ENCODE peak calls at places on chromosome 6, in five cellular contexts. L is prostate gland, O is HAP-1, M is tibial artery, Q is cardiac muscle cell. A is an unnamed sample. For H3K4me1 and H3K36me3, the result is how much of the 10 kb centered on the place peaks cover.

GRCh38 chr6:134640229-134640628 is 309.7 kb downstream of the ALDH8A1 start:
- DNase-seq in M (no peak), Q (no peak), L (no peak), O (no peak), A (no peak)

GRCh38 chr6:41602422-41602743 is 35.9 kb upstream of the MDFI start:
- DNase-seq in M (no peak), Q (no peak), L (no peak), O (no peak), A (no peak)

GRCh38 chr6:128848169-128848935 is 34.6 kb upstream of the LAMA2 start:
- DNase-seq in L (no peak), M (no peak), Q (peak), O (peak), A (no peak)

GRCh38 chr6:109242923-109243322 is 139.3 kb downstream of the CD164 start:
- DNase-seq in M (no peak), L (no peak), Q (no peak), O (no peak), A (no peak)

GRCh38 chr6:113591896-113592827 is 265.0 kb upstream of the MARCKS start:
- DNase-seq in O (peak), M (no peak), Q (peak), L (peak), A (no peak)

GRCh38 chr6:119533603-119534279 is 184.2 kb upstream of the MAN1A1 start:
- DNase-seq in O (no peak), L (no peak), M (no peak), Q (peak), A (no peak)

GRCh38 chr6:44180406-44180805 is 21.8 kb downstream of the CAPN11 start:
- DNase-seq in M (no peak), O (no peak), L (no peak), Q (no peak), A (no peak)

GRCh38 chr6:15663057-15663638 is 320 bp upstream of the DTNBP1 start:
- DNase-seq in L (no peak), Q (peak), M (peak), O (no peak), A (peak)

GRCh38 chr6:149275621-149276020 is 41.9 kb upstream of the TAB2 start:
- DNase-seq in M (no peak), L (no peak), Q (no peak), O (no peak), A (no peak)

GRCh38 chr6:142384455-142385332 is 82.9 kb downstream of the ADGRG6 start:
- DNase-seq in O (no peak), Q (no peak), L (no peak), M (no peak), A (no peak)

GRCh38 chr6:137869781-137870180 is 2.7 kb downstream of the TNFAIP3 start:
- DNase-seq in M (no peak), Q (no peak), L (no peak), O (no peak), A (no peak)

GRCh38 chr6:3390698-3391097 is 66.2 kb downstream of the SLC22A23 start:
- DNase-seq in O (no peak), Q (peak), L (peak), M (peak), A (peak)

GRCh38 chr6:82951389-82951788 is 114.3 kb downstream of the UBE3D start:
- DNase-seq in Q (no peak), M (no peak), O (no peak), L (no peak), A (peak)

GRCh38 chr6:27541212-27541931 is 68.5 kb upstream of the ZNF184 start:
- DNase-seq in Q (no peak), O (peak), L (no peak), M (no peak), A (no peak)

DNA sequence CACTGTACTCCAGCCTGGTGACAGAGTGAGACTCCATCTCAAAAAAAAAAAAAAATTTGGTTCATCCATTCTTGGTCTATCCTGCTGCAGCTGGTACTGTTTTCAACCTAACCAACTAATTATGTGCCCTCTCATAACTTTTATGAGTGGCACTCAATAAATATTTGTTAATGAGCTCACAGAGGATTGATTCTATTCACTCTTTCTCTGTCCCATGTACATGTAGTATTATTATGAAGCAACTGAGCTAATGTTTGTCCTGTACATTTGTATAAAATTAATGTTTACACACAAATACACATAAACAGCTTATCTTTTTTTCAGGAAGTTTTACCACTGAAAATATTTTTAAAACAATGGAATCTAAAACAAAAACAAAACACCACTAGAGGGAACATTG is 10.1 kb downstream of the RIPOR2 start:
- DNase-seq in O (no peak), Q (no peak), L (no peak), M (no peak), A (no peak)
- H3K4me1 ChIP-seq in O (under half), Q (under half), L (under half), M (under half), A (under half)

GRCh38 chr6:81787313-81788068 is 35.0 kb upstream of the TENT5A start:
- DNase-seq in M (no peak), L (no peak), Q (peak), O (no peak), A (no peak)

GRCh38 chr6:81788748-81789147 is 36.3 kb upstream of the TENT5A start:
- DNase-seq in L (no peak), O (no peak), M (no peak), Q (no peak), A (no peak)

GRCh38 chr6:81791756-81792155 is 39.3 kb upstream of the TENT5A start:
- DNase-seq in L (no peak), Q (no peak), O (no peak), M (no peak), A (no peak)

GRCh38 chr6:81789303-81789702 is 36.8 kb upstream of the TENT5A start:
- DNase-seq in O (no peak), Q (no peak), M (no peak), L (no peak), A (no peak)

DNA sequence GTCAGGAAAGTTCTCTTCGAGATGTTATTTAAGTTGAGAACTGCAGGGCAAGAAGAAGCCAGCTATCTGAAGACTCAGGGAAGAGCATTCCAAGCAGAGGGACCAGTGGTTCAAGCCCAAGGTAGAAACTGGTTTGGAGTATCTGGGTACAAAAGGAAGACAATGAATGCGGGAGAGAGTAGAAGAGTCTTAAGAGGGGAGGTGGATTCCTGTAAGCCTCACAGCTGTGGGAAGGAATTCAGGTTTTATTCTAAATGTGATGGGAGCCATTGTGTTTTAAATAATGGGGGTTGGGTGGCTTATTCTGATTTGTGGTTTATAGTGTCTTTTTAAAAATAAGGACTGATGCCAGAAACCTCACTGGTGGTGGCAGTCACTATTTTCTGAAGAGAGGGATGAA is 37.6 kb upstream of the TENT5A start:
- DNase-seq in Q (no peak), L (no peak), O (no peak), M (no peak), A (no peak)
- H3K4me3 ChIP-seq in Q (no peak), L (no peak), O (no peak), M (no peak), A (no peak)

GRCh38 chr6:158786645-158787304 is 32.4 kb downstream of the EZR start:
- DNase-seq in O (no peak), Q (no peak), M (no peak), L (no peak), A (no peak)
- H3K36me3 ChIP-seq in O (half or more), Q (half or more), M (half or more), L (under half), A (half or more)

GRCh38 chr6:122385857-122386256 is 13.6 kb upstream of the HSF2 start:
- DNase-seq in O (no peak), Q (no peak), L (no peak), M (no peak), A (no peak)
- H3K4me1 ChIP-seq in O (under half), Q (under half), L (under half), M (under half), A (under half)

A was measured in SJSA1.